ENCODE peak calls at places on chromosomes 3 and 15, in four cellular contexts. P is GM12878, I is A549, K is K562. W is an unnamed sample.
A peak's percentile ranks its signal among the peaks of the same experiment; 100 is the strongest.

GRCh38 chr3:126126292-126126691 is 42.4 kb upstream of the SLC41A3 start:
- DNase-seq in P (no peak), I (no peak), K (no peak), W (no peak)

GRCh38 chr15:84595660-84596059 is 5.1 kb upstream of the ZSCAN2 start:
- DNase-seq in P (no peak), I (no peak), K (no peak), W (no peak)

GRCh38 chr3:195692361-195692700 is 28.4 kb upstream of the MUC20 start:
- DNase-seq in P (no peak), I (no peak), K (no peak), W (no peak)

GRCh38 chr3:127680146-127680661 is 7.5 kb downstream of the ABTB1 start:
- DNase-seq in P (no peak), I (no peak), K (no peak), W (no peak)

GRCh38 chr3:110711851-110712396 is 359.7 kb upstream of the NECTIN3 start:
- DNase-seq in P (no peak), I (no peak), K (no peak), W (peak; percentile 37)

GRCh38 chr3:37932505-37932904 is 58.1 kb upstream of the VILL start:
- DNase-seq in P (no peak), I (no peak), K (no peak), W (no peak)

GRCh38 chr3:10215578-10216368 is 32.5 kb upstream of the TATDN2 start:
- DNase-seq in P (no peak), I (no peak), K (no peak), W (no peak)

GRCh38 chr15:62071711-62072308 is 5.0 kb downstream of the C2CD4A start:
- DNase-seq in P (no peak), I (peak; percentile 61), K (peak; percentile 23), W (peak; percentile 57)

GRCh38 chr3:55579499-55579898 is 92.4 kb upstream of the WNT5A start:
- DNase-seq in P (no peak), I (no peak), K (no peak), W (peak; percentile 81)

GRCh38 chr3:58766587-58767282 is 100.2 kb upstream of the FAM3D start:
- DNase-seq in P (no peak), I (no peak), K (no peak), W (no peak)

GRCh38 chr15:29090617-29091466 is 178.8 kb downstream of the NSMCE3 start:
- DNase-seq in P (no peak), I (peak; percentile 41), K (peak; percentile 76), W (peak; percentile 11)

GRCh38 chr3:122353215-122353614 is 28.2 kb downstream of the CSTA start:
- DNase-seq in P (no peak), I (no peak), K (no peak), W (no peak)

GRCh38 chr3:135325096-135325495 is 530.0 kb downstream of the EPHB1 start:
- DNase-seq in P (no peak), I (no peak), K (no peak), W (no peak)

GRCh38 chr3:85821130-85821756 is 862.5 kb downstream of the CADM2 start:
- DNase-seq in P (no peak), I (peak; percentile 58), K (no peak), W (no peak)

GRCh38 chr15:71104636-71105035 is 10.6 kb upstream of the THSD4 start:
- DNase-seq in P (no peak), I (no peak), K (no peak), W (no peak)

GRCh38 chr15:64092864-64093626 is 593 bp downstream of the CIAO2A start:
- DNase-seq in P (no peak), I (peak; percentile 61), K (peak; percentile 53), W (peak; percentile 64)

GRCh38 chr3:37892917-37893595 is 31.4 kb downstream of the CTDSPL start:
- DNase-seq in P (no peak), I (no peak), K (no peak), W (peak; percentile 18)

GRCh38 chr3:155859859-155860258 is 5.6 kb upstream of the SLC33A1 start:
- DNase-seq in P (no peak), I (peak; percentile 45), K (no peak), W (peak; percentile 18)

GRCh38 chr15:49675051-49675450 is 54.2 kb downstream of the DTWD1 start:
- DNase-seq in P (no peak), I (peak; percentile 73), K (no peak), W (peak; percentile 87)

GRCh38 chr15:70643783-70644125 is 119.6 kb downstream of the UACA start:
- DNase-seq in P (no peak), I (peak; percentile 59), K (no peak), W (no peak)

GRCh38 chr3:29555590-29555989 is 274.7 kb downstream of the RBMS3 start:
- DNase-seq in P (no peak), I (no peak), K (no peak), W (no peak)

GRCh38 chr15:74889390-74889881 is 406 bp upstream of the MPI start:
- DNase-seq in P (no peak), I (no peak), K (peak; percentile 52), W (peak; percentile 43)

GRCh38 chr3:5517921-5518320 is 330.4 kb downstream of the EDEM1 start:
- DNase-seq in P (no peak), I (no peak), K (no peak), W (no peak)
- TF ChIP-seq SMC3 in P (no peak), I (no peak), K (no peak), W (no peak)

GRCh38 chr15:57526615-57527014 is 65.1 kb upstream of the MYZAP start:
- DNase-seq in P (no peak), I (no peak), K (no peak), W (no peak)

GRCh38 chr15:57526076-57526475 is 65.6 kb upstream of the MYZAP start:
- DNase-seq in P (no peak), I (no peak), K (no peak), W (peak; percentile 13)

GRCh38 chr15:57525581-57525980 is 66.1 kb upstream of the MYZAP start:
- DNase-seq in P (no peak), I (no peak), K (no peak), W (no peak)

GRCh38 chr15:57528940-57529565 is 62.7 kb upstream of the MYZAP start:
- DNase-seq in P (no peak), I (no peak), K (no peak), W (no peak)

DNA sequence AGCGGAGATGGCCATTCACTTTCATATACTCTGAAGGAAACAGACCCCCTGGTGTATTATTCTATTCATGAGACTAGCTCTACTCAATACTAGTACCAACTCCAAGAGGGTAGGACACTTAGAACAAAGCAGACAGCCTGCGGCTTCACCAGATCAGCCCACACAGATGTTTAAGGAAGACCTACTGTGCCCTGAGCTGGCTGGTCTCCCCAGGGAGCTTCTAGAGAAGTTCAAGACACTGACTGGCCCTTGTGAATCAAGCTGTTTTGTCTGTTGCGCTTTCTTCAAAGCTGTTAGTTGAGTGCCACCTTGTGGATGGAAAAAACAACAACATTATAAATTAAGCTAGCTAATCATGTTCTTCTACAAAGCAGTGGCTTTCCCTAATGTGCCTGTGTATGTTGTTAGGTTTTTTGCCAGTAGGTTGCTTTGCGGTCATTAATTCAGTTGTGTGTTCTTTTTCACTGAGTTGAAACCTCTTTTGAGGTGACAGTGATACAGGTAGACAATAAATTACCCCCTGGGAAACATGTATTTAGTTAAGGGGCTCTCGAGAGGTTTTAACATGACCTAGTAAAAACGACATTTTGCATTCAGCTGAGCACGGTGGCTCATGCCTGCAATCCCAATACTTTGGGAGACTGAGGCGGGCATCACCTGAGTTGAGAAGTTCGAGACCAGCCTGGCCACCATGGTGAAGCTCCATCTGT is 64.2 kb upstream of the MYZAP start:
- DNase-seq in P (peak; percentile 46), I (peak; percentile 89), K (peak; percentile 39), W (peak; percentile 88)
- TF ChIP-seq SMC3 in P (peak; percentile 88), I (peak; percentile 99), K (peak; percentile 76), W (peak; percentile 94)

GRCh38 chr3:192940129-192940528 is 22.5 kb upstream of the MB21D2 start:
- DNase-seq in P (no peak), I (no peak), K (no peak), W (no peak)
- TF ChIP-seq SMC3 in P (no peak), I (no peak), K (no peak), W (no peak)

DNA sequence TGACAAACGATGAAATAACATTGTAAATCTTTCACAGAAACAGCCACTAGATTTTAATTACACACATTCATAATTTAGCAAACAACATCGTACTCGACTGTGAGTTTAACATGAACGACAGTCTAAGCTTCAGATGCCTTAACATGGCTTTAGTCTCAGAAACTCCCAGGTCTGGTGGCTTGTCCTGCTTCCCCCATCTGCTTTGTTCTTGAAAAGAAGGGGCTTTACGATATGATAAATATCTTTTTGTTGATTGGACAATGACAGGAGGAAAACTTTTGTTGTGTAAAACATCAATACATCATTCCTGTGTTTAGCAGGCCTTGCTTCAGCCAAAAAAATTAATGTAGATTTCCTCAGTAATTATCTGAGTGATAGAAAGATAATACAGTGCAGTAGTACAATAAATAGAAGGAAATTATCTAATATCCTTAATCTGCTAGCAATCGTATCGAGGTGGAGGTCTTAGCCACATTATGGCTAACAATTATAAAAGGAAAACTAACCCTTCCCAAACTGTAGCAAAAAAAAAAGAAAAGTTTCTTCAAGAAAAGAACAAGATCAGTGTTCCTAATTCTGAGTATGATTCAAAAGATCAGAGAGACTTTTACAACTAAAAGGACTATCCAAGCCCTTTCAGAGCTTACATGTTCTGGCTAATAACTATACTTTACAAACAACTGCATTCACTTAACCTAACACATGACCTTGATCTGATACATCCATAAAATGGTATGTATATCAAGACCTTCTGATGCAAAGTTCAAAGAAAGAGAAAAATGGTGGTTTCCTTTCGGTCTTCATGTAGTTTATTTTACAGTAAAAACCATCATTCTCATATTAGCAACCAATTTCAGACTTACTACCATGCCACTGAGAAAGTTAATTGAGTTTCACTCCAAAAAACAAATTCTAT is 535.7 kb downstream of the FOXP1 start:
- DNase-seq in P (no peak), I (no peak), K (no peak), W (no peak)
- TF ChIP-seq SMC3 in P (no peak), I (no peak), K (no peak), W (no peak)